ENCODE peak calls at places on chromosome 11, in five cellular contexts. One of them, this sample, is unnamed.

GRCh38 chr11:125114518-125114917 is 3.1 kb upstream of the TMEM218 start:
- DNase-seq in stimulated activated naive CD8-positive, alpha-beta T cell treated with anti-CD3 and anti-CD28 coated beads, Interleukin-15, Interleukin-2, amounts not matched to agents 100 U/mL and 50 U/mL, for 24 hours: no peak
- DNase-seq in activated CD4-positive, alpha-beta T cell treated with anti-CD3 and anti-CD28 coated beads, Interleukin-2, amount 10 ng/mL, durations not matched to agents 7 days and 5 days: no peak
- DNase-seq in heart right ventricle: no peak
- DNase-seq in left ventricle myocardium inferior: no peak
- DNase-seq in this sample: no peak

GRCh38 chr11:68106165-68106940 is 14.8 kb downstream of the CHKA start:
- DNase-seq in stimulated activated naive CD8-positive, alpha-beta T cell treated with anti-CD3 and anti-CD28 coated beads, Interleukin-15, Interleukin-2, amounts not matched to agents 100 U/mL and 50 U/mL, for 24 hours: no peak
- DNase-seq in activated CD4-positive, alpha-beta T cell treated with anti-CD3 and anti-CD28 coated beads, Interleukin-2, amount 10 ng/mL, durations not matched to agents 7 days and 5 days: no peak
- DNase-seq in heart right ventricle: no peak
- DNase-seq in left ventricle myocardium inferior: no peak
- DNase-seq in this sample: no peak

GRCh38 chr11:9639099-9639498 is 24.8 kb upstream of the SWAP70 start:
- DNase-seq in stimulated activated naive CD8-positive, alpha-beta T cell treated with anti-CD3 and anti-CD28 coated beads, Interleukin-15, Interleukin-2, amounts not matched to agents 100 U/mL and 50 U/mL, for 24 hours: no peak
- DNase-seq in activated CD4-positive, alpha-beta T cell treated with anti-CD3 and anti-CD28 coated beads, Interleukin-2, amount 10 ng/mL, durations not matched to agents 7 days and 5 days: no peak
- DNase-seq in heart right ventricle: peak; percentile 15
- DNase-seq in left ventricle myocardium inferior: peak; percentile 60
- DNase-seq in this sample: peak; percentile 58

GRCh38 chr11:122422707-122423106 is 232.8 kb upstream of the UBASH3B start:
- DNase-seq in stimulated activated naive CD8-positive, alpha-beta T cell treated with anti-CD3 and anti-CD28 coated beads, Interleukin-15, Interleukin-2, amounts not matched to agents 100 U/mL and 50 U/mL, for 24 hours: no peak
- DNase-seq in activated CD4-positive, alpha-beta T cell treated with anti-CD3 and anti-CD28 coated beads, Interleukin-2, amount 10 ng/mL, durations not matched to agents 7 days and 5 days: no peak
- DNase-seq in heart right ventricle: no peak
- DNase-seq in left ventricle myocardium inferior: no peak
- DNase-seq in this sample: no peak

GRCh38 chr11:86380295-86380694 is 5.6 kb downstream of the CCDC81 start:
- DNase-seq in stimulated activated naive CD8-positive, alpha-beta T cell treated with anti-CD3 and anti-CD28 coated beads, Interleukin-15, Interleukin-2, amounts not matched to agents 100 U/mL and 50 U/mL, for 24 hours: no peak
- DNase-seq in activated CD4-positive, alpha-beta T cell treated with anti-CD3 and anti-CD28 coated beads, Interleukin-2, amount 10 ng/mL, durations not matched to agents 7 days and 5 days: no peak
- DNase-seq in heart right ventricle: no peak
- DNase-seq in left ventricle myocardium inferior: no peak
- DNase-seq in this sample: no peak

GRCh38 chr11:23138761-23139160 is 278.5 kb upstream of the CCDC179 start:
- DNase-seq in stimulated activated naive CD8-positive, alpha-beta T cell treated with anti-CD3 and anti-CD28 coated beads, Interleukin-15, Interleukin-2, amounts not matched to agents 100 U/mL and 50 U/mL, for 24 hours: no peak
- DNase-seq in activated CD4-positive, alpha-beta T cell treated with anti-CD3 and anti-CD28 coated beads, Interleukin-2, amount 10 ng/mL, durations not matched to agents 7 days and 5 days: no peak
- DNase-seq in heart right ventricle: no peak
- DNase-seq in left ventricle myocardium inferior: no peak
- DNase-seq in this sample: no peak

GRCh38 chr11:80727315-80727714 is 1286.5 kb upstream of the TENM4 start:
- DNase-seq in stimulated activated naive CD8-positive, alpha-beta T cell treated with anti-CD3 and anti-CD28 coated beads, Interleukin-15, Interleukin-2, amounts not matched to agents 100 U/mL and 50 U/mL, for 24 hours: no peak
- DNase-seq in activated CD4-positive, alpha-beta T cell treated with anti-CD3 and anti-CD28 coated beads, Interleukin-2, amount 10 ng/mL, durations not matched to agents 7 days and 5 days: no peak
- DNase-seq in heart right ventricle: no peak
- DNase-seq in left ventricle myocardium inferior: no peak
- DNase-seq in this sample: no peak

GRCh38 chr11:47788181-47788580 is 21.0 kb upstream of the FNBP4 start:
- DNase-seq in stimulated activated naive CD8-positive, alpha-beta T cell treated with anti-CD3 and anti-CD28 coated beads, Interleukin-15, Interleukin-2, amounts not matched to agents 100 U/mL and 50 U/mL, for 24 hours: no peak
- DNase-seq in activated CD4-positive, alpha-beta T cell treated with anti-CD3 and anti-CD28 coated beads, Interleukin-2, amount 10 ng/mL, durations not matched to agents 7 days and 5 days: no peak
- DNase-seq in heart right ventricle: no peak
- DNase-seq in left ventricle myocardium inferior: no peak
- DNase-seq in this sample: no peak

GRCh38 chr11:6438979-6439571 is 1.7 kb downstream of the HPX start:
- DNase-seq in stimulated activated naive CD8-positive, alpha-beta T cell treated with anti-CD3 and anti-CD28 coated beads, Interleukin-15, Interleukin-2, amounts not matched to agents 100 U/mL and 50 U/mL, for 24 hours: peak; percentile 41
- DNase-seq in activated CD4-positive, alpha-beta T cell treated with anti-CD3 and anti-CD28 coated beads, Interleukin-2, amount 10 ng/mL, durations not matched to agents 7 days and 5 days: peak; percentile 31
- DNase-seq in heart right ventricle: peak; percentile 28
- DNase-seq in left ventricle myocardium inferior: no peak
- DNase-seq in this sample: peak; percentile 64

GRCh38 chr11:110317516-110317932 is 21.1 kb upstream of the RDX start:
- DNase-seq in stimulated activated naive CD8-positive, alpha-beta T cell treated with anti-CD3 and anti-CD28 coated beads, Interleukin-15, Interleukin-2, amounts not matched to agents 100 U/mL and 50 U/mL, for 24 hours: no peak
- DNase-seq in activated CD4-positive, alpha-beta T cell treated with anti-CD3 and anti-CD28 coated beads, Interleukin-2, amount 10 ng/mL, durations not matched to agents 7 days and 5 days: no peak
- DNase-seq in heart right ventricle: peak; percentile 60
- DNase-seq in left ventricle myocardium inferior: no peak
- DNase-seq in this sample: no peak

GRCh38 chr11:48341466-48341865 is 16.7 kb downstream of the OR4C3 start:
- DNase-seq in stimulated activated naive CD8-positive, alpha-beta T cell treated with anti-CD3 and anti-CD28 coated beads, Interleukin-15, Interleukin-2, amounts not matched to agents 100 U/mL and 50 U/mL, for 24 hours: no peak
- DNase-seq in activated CD4-positive, alpha-beta T cell treated with anti-CD3 and anti-CD28 coated beads, Interleukin-2, amount 10 ng/mL, durations not matched to agents 7 days and 5 days: no peak
- DNase-seq in heart right ventricle: no peak
- DNase-seq in left ventricle myocardium inferior: no peak
- DNase-seq in this sample: no peak

GRCh38 chr11:291281-292210 is 2.6 kb downstream of the PGGHG start:
- DNase-seq in stimulated activated naive CD8-positive, alpha-beta T cell treated with anti-CD3 and anti-CD28 coated beads, Interleukin-15, Interleukin-2, amounts not matched to agents 100 U/mL and 50 U/mL, for 24 hours: no peak
- DNase-seq in activated CD4-positive, alpha-beta T cell treated with anti-CD3 and anti-CD28 coated beads, Interleukin-2, amount 10 ng/mL, durations not matched to agents 7 days and 5 days: no peak
- DNase-seq in heart right ventricle: no peak
- DNase-seq in left ventricle myocardium inferior: peak; percentile 14
- DNase-seq in this sample: no peak

GRCh38 chr11:8871283-8871775 is 39.7 kb upstream of the AKIP1 start:
- DNase-seq in stimulated activated naive CD8-positive, alpha-beta T cell treated with anti-CD3 and anti-CD28 coated beads, Interleukin-15, Interleukin-2, amounts not matched to agents 100 U/mL and 50 U/mL, for 24 hours: no peak
- DNase-seq in activated CD4-positive, alpha-beta T cell treated with anti-CD3 and anti-CD28 coated beads, Interleukin-2, amount 10 ng/mL, durations not matched to agents 7 days and 5 days: no peak
- DNase-seq in heart right ventricle: peak; percentile 85
- DNase-seq in left ventricle myocardium inferior: peak; percentile 76
- DNase-seq in this sample: peak; percentile 52

GRCh38 chr11:65903068-65903481 is 2.9 kb upstream of the FOSL1 start:
- DNase-seq in stimulated activated naive CD8-positive, alpha-beta T cell treated with anti-CD3 and anti-CD28 coated beads, Interleukin-15, Interleukin-2, amounts not matched to agents 100 U/mL and 50 U/mL, for 24 hours: no peak
- DNase-seq in activated CD4-positive, alpha-beta T cell treated with anti-CD3 and anti-CD28 coated beads, Interleukin-2, amount 10 ng/mL, durations not matched to agents 7 days and 5 days: no peak
- DNase-seq in heart right ventricle: no peak
- DNase-seq in left ventricle myocardium inferior: no peak
- DNase-seq in this sample: no peak

GRCh38 chr11:62612366-62613274 is at the start of the genes EML3 and ROM1:
- DNase-seq in stimulated activated naive CD8-positive, alpha-beta T cell treated with anti-CD3 and anti-CD28 coated beads, Interleukin-15, Interleukin-2, amounts not matched to agents 100 U/mL and 50 U/mL, for 24 hours: peak; percentile 92
- DNase-seq in activated CD4-positive, alpha-beta T cell treated with anti-CD3 and anti-CD28 coated beads, Interleukin-2, amount 10 ng/mL, durations not matched to agents 7 days and 5 days: peak; percentile 90
- DNase-seq in heart right ventricle: peak; percentile 92
- DNase-seq in left ventricle myocardium inferior: peak; percentile 92
- DNase-seq in this sample: peak; percentile 79

GRCh38 chr11:11179239-11179638 is 173.8 kb downstream of the CSNK2A3 start:
- DNase-seq in stimulated activated naive CD8-positive, alpha-beta T cell treated with anti-CD3 and anti-CD28 coated beads, Interleukin-15, Interleukin-2, amounts not matched to agents 100 U/mL and 50 U/mL, for 24 hours: no peak
- DNase-seq in activated CD4-positive, alpha-beta T cell treated with anti-CD3 and anti-CD28 coated beads, Interleukin-2, amount 10 ng/mL, durations not matched to agents 7 days and 5 days: no peak
- DNase-seq in heart right ventricle: no peak
- DNase-seq in left ventricle myocardium inferior: no peak
- DNase-seq in this sample: no peak

GRCh38 chr11:94025695-94026394 is 4.7 kb downstream of the HEPHL1 start:
- DNase-seq in stimulated activated naive CD8-positive, alpha-beta T cell treated with anti-CD3 and anti-CD28 coated beads, Interleukin-15, Interleukin-2, amounts not matched to agents 100 U/mL and 50 U/mL, for 24 hours: no peak
- DNase-seq in activated CD4-positive, alpha-beta T cell treated with anti-CD3 and anti-CD28 coated beads, Interleukin-2, amount 10 ng/mL, durations not matched to agents 7 days and 5 days: no peak
- DNase-seq in heart right ventricle: no peak
- DNase-seq in left ventricle myocardium inferior: no peak
- DNase-seq in this sample: no peak

GRCh38 chr11:120996973-120997372 is 26.9 kb upstream of the TBCEL start:
- DNase-seq in stimulated activated naive CD8-positive, alpha-beta T cell treated with anti-CD3 and anti-CD28 coated beads, Interleukin-15, Interleukin-2, amounts not matched to agents 100 U/mL and 50 U/mL, for 24 hours: no peak
- DNase-seq in activated CD4-positive, alpha-beta T cell treated with anti-CD3 and anti-CD28 coated beads, Interleukin-2, amount 10 ng/mL, durations not matched to agents 7 days and 5 days: no peak
- DNase-seq in heart right ventricle: no peak
- DNase-seq in left ventricle myocardium inferior: no peak
- DNase-seq in this sample: no peak

This sample was measured in tibial nerve.